ENCODE peak calls at places on chromosome 2, in eight cellular contexts. One of them, this sample, is unnamed.

GRCh38 chr2:238785528-238785860 is 62.4 kb upstream of the TWIST2 start:
- DNase-seq in HL-60: no peak
- DNase-seq in ascending aorta: no peak
- DNase-seq in endothelial cell of umbilical vein: no peak
- DNase-seq in AG04450: no peak
- DNase-seq in H9: no peak
- DNase-seq in glutamatergic neuron: no peak
- DNase-seq in fibroblast of pulmonary artery: no peak
- DNase-seq in this sample: no peak

GRCh38 chr2:28944535-28944934 is 36.6 kb upstream of the TOGARAM2 start:
- DNase-seq in HL-60: no peak
- DNase-seq in ascending aorta: no peak
- DNase-seq in endothelial cell of umbilical vein: no peak
- DNase-seq in AG04450: no peak
- DNase-seq in H9: no peak
- DNase-seq in glutamatergic neuron: no peak
- DNase-seq in fibroblast of pulmonary artery: no peak
- DNase-seq in this sample: no peak

GRCh38 chr2:189555243-189555642 is 25.3 kb downstream of the SLC40A1 start:
- DNase-seq in HL-60: no peak
- DNase-seq in ascending aorta: no peak
- DNase-seq in endothelial cell of umbilical vein: no peak
- DNase-seq in AG04450: no peak
- DNase-seq in H9: no peak
- DNase-seq in glutamatergic neuron: no peak
- DNase-seq in fibroblast of pulmonary artery: peak; percentile 31
- DNase-seq in this sample: no peak

GRCh38 chr2:173963323-173963816 is 1.8 kb downstream of the SP3 start:
- DNase-seq in HL-60: peak; percentile 64
- DNase-seq in ascending aorta: no peak
- DNase-seq in endothelial cell of umbilical vein: peak; percentile 72
- DNase-seq in AG04450: no peak
- DNase-seq in H9: no peak
- DNase-seq in glutamatergic neuron: no peak
- DNase-seq in fibroblast of pulmonary artery: peak; percentile 83
- DNase-seq in this sample: peak; percentile 52

GRCh38 chr2:137287934-137288639 is 522.7 kb downstream of the THSD7B start:
- DNase-seq in HL-60: no peak
- DNase-seq in ascending aorta: no peak
- DNase-seq in endothelial cell of umbilical vein: no peak
- DNase-seq in AG04450: no peak
- DNase-seq in H9: no peak
- DNase-seq in glutamatergic neuron: no peak
- DNase-seq in fibroblast of pulmonary artery: no peak
- DNase-seq in this sample: no peak

GRCh38 chr2:66960161-66960560 is 437.0 kb upstream of the ETAA1 start:
- DNase-seq in HL-60: no peak
- DNase-seq in ascending aorta: no peak
- DNase-seq in endothelial cell of umbilical vein: no peak
- DNase-seq in AG04450: no peak
- DNase-seq in H9: peak; percentile 29
- DNase-seq in glutamatergic neuron: no peak
- DNase-seq in fibroblast of pulmonary artery: no peak
- DNase-seq in this sample: no peak

GRCh38 chr2:25078171-25079049 is 36.5 kb downstream of the EFR3B start:
- DNase-seq in HL-60: no peak
- DNase-seq in ascending aorta: no peak
- DNase-seq in endothelial cell of umbilical vein: peak; percentile 88
- DNase-seq in AG04450: peak; percentile 72
- DNase-seq in H9: no peak
- DNase-seq in glutamatergic neuron: no peak
- DNase-seq in fibroblast of pulmonary artery: peak; percentile 50
- DNase-seq in this sample: no peak

GRCh38 chr2:20540587-20541304 is 93.9 kb downstream of the RHOB start:
- DNase-seq in HL-60: no peak
- DNase-seq in ascending aorta: no peak
- DNase-seq in endothelial cell of umbilical vein: no peak
- DNase-seq in AG04450: no peak
- DNase-seq in H9: no peak
- DNase-seq in glutamatergic neuron: no peak
- DNase-seq in fibroblast of pulmonary artery: no peak
- DNase-seq in this sample: no peak

GRCh38 chr2:197189770-197190434 is 120.7 kb downstream of the ANKRD44 start:
- DNase-seq in HL-60: no peak
- DNase-seq in ascending aorta: no peak
- DNase-seq in endothelial cell of umbilical vein: no peak
- DNase-seq in AG04450: no peak
- DNase-seq in H9: no peak
- DNase-seq in glutamatergic neuron: no peak
- DNase-seq in fibroblast of pulmonary artery: no peak
- DNase-seq in this sample: no peak

GRCh38 chr2:52084760-52085159 is 1052.8 kb upstream of the NRXN1 start:
- DNase-seq in HL-60: no peak
- DNase-seq in ascending aorta: no peak
- DNase-seq in endothelial cell of umbilical vein: no peak
- DNase-seq in AG04450: no peak
- DNase-seq in H9: no peak
- DNase-seq in glutamatergic neuron: no peak
- DNase-seq in fibroblast of pulmonary artery: no peak
- DNase-seq in this sample: no peak

GRCh38 chr2:238509903-238510302 is 83.2 kb downstream of the ASB1 start:
- DNase-seq in HL-60: no peak
- DNase-seq in ascending aorta: no peak
- DNase-seq in endothelial cell of umbilical vein: no peak
- DNase-seq in AG04450: no peak
- DNase-seq in H9: no peak
- DNase-seq in glutamatergic neuron: no peak
- DNase-seq in fibroblast of pulmonary artery: no peak
- DNase-seq in this sample: no peak

GRCh38 chr2:118128826-118129225 is 40.6 kb downstream of the INSIG2 start:
- DNase-seq in HL-60: no peak
- DNase-seq in ascending aorta: no peak
- DNase-seq in endothelial cell of umbilical vein: no peak
- DNase-seq in AG04450: no peak
- DNase-seq in H9: no peak
- DNase-seq in glutamatergic neuron: no peak
- DNase-seq in fibroblast of pulmonary artery: no peak
- DNase-seq in this sample: no peak

GRCh38 chr2:53087282-53087882 is 680.2 kb upstream of the CHAC2 start:
- DNase-seq in HL-60: no peak
- DNase-seq in ascending aorta: no peak
- DNase-seq in endothelial cell of umbilical vein: peak; percentile 49
- DNase-seq in AG04450: no peak
- DNase-seq in H9: no peak
- DNase-seq in glutamatergic neuron: no peak
- DNase-seq in fibroblast of pulmonary artery: peak; percentile 58
- DNase-seq in this sample: no peak

GRCh38 chr2:145186303-145186702 is 666.4 kb upstream of the ZEB2 start:
- DNase-seq in HL-60: no peak
- DNase-seq in ascending aorta: no peak
- DNase-seq in endothelial cell of umbilical vein: no peak
- DNase-seq in AG04450: no peak
- DNase-seq in H9: peak; percentile 52
- DNase-seq in glutamatergic neuron: peak; percentile 21
- DNase-seq in fibroblast of pulmonary artery: no peak
- DNase-seq in this sample: no peak

GRCh38 chr2:235283246-235283645 is 210.6 kb upstream of the AGAP1 start:
- DNase-seq in HL-60: no peak
- DNase-seq in ascending aorta: no peak
- DNase-seq in endothelial cell of umbilical vein: no peak
- DNase-seq in AG04450: no peak
- DNase-seq in H9: no peak
- DNase-seq in glutamatergic neuron: no peak
- DNase-seq in fibroblast of pulmonary artery: no peak
- DNase-seq in this sample: no peak

GRCh38 chr2:189657867-189658266 is 3.4 kb upstream of the ASNSD1 start:
- DNase-seq in HL-60: peak; percentile 70
- DNase-seq in ascending aorta: no peak
- DNase-seq in endothelial cell of umbilical vein: no peak
- DNase-seq in AG04450: no peak
- DNase-seq in H9: no peak
- DNase-seq in glutamatergic neuron: no peak
- DNase-seq in fibroblast of pulmonary artery: peak; percentile 94
- DNase-seq in this sample: no peak

GRCh38 chr2:162220438-162220837 is 22.8 kb downstream of the FAP start:
- DNase-seq in HL-60: no peak
- DNase-seq in ascending aorta: no peak
- DNase-seq in endothelial cell of umbilical vein: no peak
- DNase-seq in AG04450: no peak
- DNase-seq in H9: no peak
- DNase-seq in glutamatergic neuron: no peak
- DNase-seq in fibroblast of pulmonary artery: no peak
- DNase-seq in this sample: no peak

GRCh38 chr2:61179701-61180639 is 18.0 kb downstream of the C2orf74 start:
- DNase-seq in HL-60: no peak
- DNase-seq in ascending aorta: peak; percentile 86
- DNase-seq in endothelial cell of umbilical vein: peak; percentile 51
- DNase-seq in AG04450: no peak
- DNase-seq in H9: no peak
- DNase-seq in glutamatergic neuron: no peak
- DNase-seq in fibroblast of pulmonary artery: peak; percentile 87
- DNase-seq in this sample: no peak

GRCh38 chr2:86017901-86018896 is 87.5 kb downstream of the POLR1A start:
- DNase-seq in HL-60: no peak
- DNase-seq in ascending aorta: peak; percentile 76
- DNase-seq in endothelial cell of umbilical vein: peak; percentile 66
- DNase-seq in AG04450: no peak
- DNase-seq in H9: no peak
- DNase-seq in glutamatergic neuron: no peak
- DNase-seq in fibroblast of pulmonary artery: no peak
- DNase-seq in this sample: peak; percentile 40

GRCh38 chr2:170261566-170261965 is 83.6 kb downstream of the MYO3B start:
- DNase-seq in HL-60: no peak
- DNase-seq in ascending aorta: no peak
- DNase-seq in endothelial cell of umbilical vein: no peak
- DNase-seq in AG04450: no peak
- DNase-seq in H9: no peak
- DNase-seq in glutamatergic neuron: no peak
- DNase-seq in fibroblast of pulmonary artery: no peak
- DNase-seq in this sample: no peak
- TF ChIP-seq CTCF in HL-60: no peak
- TF ChIP-seq CTCF in ascending aorta: no peak
- TF ChIP-seq CTCF in endothelial cell of umbilical vein: no peak
- TF ChIP-seq CTCF in AG04450: no peak
- TF ChIP-seq CTCF in H9: no peak
- TF ChIP-seq CTCF in glutamatergic neuron: no peak
- TF ChIP-seq CTCF in fibroblast of pulmonary artery: no peak
- TF ChIP-seq CTCF in this sample: no peak

GRCh38 chr2:40448476-40449079 is 3.3 kb downstream of the SLC8A1 start:
- DNase-seq in HL-60: peak; percentile 47
- DNase-seq in ascending aorta: no peak
- DNase-seq in endothelial cell of umbilical vein: peak; percentile 42
- DNase-seq in AG04450: no peak
- DNase-seq in H9: peak; percentile 41
- DNase-seq in glutamatergic neuron: no peak
- DNase-seq in fibroblast of pulmonary artery: peak; percentile 48
- DNase-seq in this sample: no peak
- TF ChIP-seq CTCF in HL-60: peak; percentile 68
- TF ChIP-seq CTCF in ascending aorta: peak; percentile 14
- TF ChIP-seq CTCF in endothelial cell of umbilical vein: peak; percentile 59
- TF ChIP-seq CTCF in AG04450: peak; percentile 67
- TF ChIP-seq CTCF in H9: peak; percentile 74
- TF ChIP-seq CTCF in glutamatergic neuron: peak; percentile 54
- TF ChIP-seq CTCF in fibroblast of pulmonary artery: peak; percentile 70
- TF ChIP-seq CTCF in this sample: peak; percentile 66

GRCh38 chr2:75607988-75608683 is 38.4 kb upstream of the MRPL19 start:
- DNase-seq in HL-60: no peak
- DNase-seq in ascending aorta: no peak
- DNase-seq in endothelial cell of umbilical vein: peak; percentile 19
- DNase-seq in AG04450: no peak
- DNase-seq in H9: peak; percentile 41
- DNase-seq in glutamatergic neuron: no peak
- DNase-seq in fibroblast of pulmonary artery: no peak
- DNase-seq in this sample: no peak

GRCh38 chr2:75608684-75609333 is 37.8 kb upstream of the MRPL19 start:
- DNase-seq in HL-60: peak; percentile 11
- DNase-seq in ascending aorta: no peak
- DNase-seq in endothelial cell of umbilical vein: peak; percentile 60
- DNase-seq in AG04450: no peak
- DNase-seq in H9: peak; percentile 84
- DNase-seq in glutamatergic neuron: peak; percentile 72
- DNase-seq in fibroblast of pulmonary artery: peak; percentile 54
- DNase-seq in this sample: no peak

GRCh38 chr2:75610671-75611070 is 35.9 kb upstream of the MRPL19 start:
- DNase-seq in HL-60: no peak
- DNase-seq in ascending aorta: no peak
- DNase-seq in endothelial cell of umbilical vein: no peak
- DNase-seq in AG04450: no peak
- DNase-seq in H9: no peak
- DNase-seq in glutamatergic neuron: no peak
- DNase-seq in fibroblast of pulmonary artery: no peak
- DNase-seq in this sample: no peak

GRCh38 chr2:75609937-75610508 is 36.6 kb upstream of the MRPL19 start:
- DNase-seq in HL-60: no peak
- DNase-seq in ascending aorta: no peak
- DNase-seq in endothelial cell of umbilical vein: no peak
- DNase-seq in AG04450: no peak
- DNase-seq in H9: no peak
- DNase-seq in glutamatergic neuron: no peak
- DNase-seq in fibroblast of pulmonary artery: no peak
- DNase-seq in this sample: no peak

DNA sequence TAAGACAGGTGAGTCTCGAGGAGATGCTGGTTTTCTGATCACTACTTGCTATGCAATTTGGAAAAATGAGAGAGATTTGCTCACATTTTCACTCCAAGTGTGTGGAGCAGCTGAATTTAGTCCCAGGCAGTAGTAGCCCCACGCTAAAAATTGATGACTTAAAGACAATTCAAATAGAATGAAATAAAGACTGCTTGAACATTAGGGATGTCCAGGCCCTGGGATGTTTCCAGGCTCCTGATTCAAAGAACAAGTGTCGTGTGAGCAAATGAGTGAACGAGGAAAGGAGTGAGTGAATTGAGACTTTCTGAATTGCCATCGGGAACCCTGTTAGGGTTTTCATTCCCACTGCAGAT is 37.3 kb upstream of the MRPL19 start:
- DNase-seq in HL-60: no peak
- DNase-seq in ascending aorta: no peak
- DNase-seq in endothelial cell of umbilical vein: no peak
- DNase-seq in AG04450: no peak
- DNase-seq in H9: no peak
- DNase-seq in glutamatergic neuron: no peak
- DNase-seq in fibroblast of pulmonary artery: no peak
- DNase-seq in this sample: no peak
- TF ChIP-seq CTCF in HL-60: no peak
- TF ChIP-seq CTCF in ascending aorta: no peak
- TF ChIP-seq CTCF in endothelial cell of umbilical vein: no peak
- TF ChIP-seq CTCF in AG04450: no peak
- TF ChIP-seq CTCF in H9: no peak
- TF ChIP-seq CTCF in glutamatergic neuron: no peak
- TF ChIP-seq CTCF in fibroblast of pulmonary artery: no peak
- TF ChIP-seq CTCF in this sample: peak; percentile 67

GRCh38 chr2:201116959-201117734 is 1.2 kb downstream of the CFLAR start:
- DNase-seq in HL-60: peak; percentile 72
- DNase-seq in ascending aorta: peak; percentile 89
- DNase-seq in endothelial cell of umbilical vein: peak; percentile 94
- DNase-seq in AG04450: peak; percentile 50
- DNase-seq in H9: no peak
- DNase-seq in glutamatergic neuron: peak; percentile 34
- DNase-seq in fibroblast of pulmonary artery: peak; percentile 93
- DNase-seq in this sample: no peak
- TF ChIP-seq CTCF in HL-60: no peak
- TF ChIP-seq CTCF in ascending aorta: peak; percentile 30
- TF ChIP-seq CTCF in endothelial cell of umbilical vein: peak; percentile 41
- TF ChIP-seq CTCF in AG04450: peak; percentile 55
- TF ChIP-seq CTCF in H9: peak; percentile 27
- TF ChIP-seq CTCF in glutamatergic neuron: no peak
- TF ChIP-seq CTCF in fibroblast of pulmonary artery: peak; percentile 43
- TF ChIP-seq CTCF in this sample: peak; percentile 36

GRCh38 chr2:128797937-128798336 is 479.3 kb upstream of the HS6ST1 start:
- DNase-seq in HL-60: no peak
- DNase-seq in ascending aorta: no peak
- DNase-seq in endothelial cell of umbilical vein: no peak
- DNase-seq in AG04450: no peak
- DNase-seq in H9: peak; percentile 7
- DNase-seq in glutamatergic neuron: no peak
- DNase-seq in fibroblast of pulmonary artery: no peak
- DNase-seq in this sample: no peak
- TF ChIP-seq CTCF in HL-60: no peak
- TF ChIP-seq CTCF in ascending aorta: no peak
- TF ChIP-seq CTCF in endothelial cell of umbilical vein: no peak
- TF ChIP-seq CTCF in AG04450: no peak
- TF ChIP-seq CTCF in H9: no peak
- TF ChIP-seq CTCF in glutamatergic neuron: no peak
- TF ChIP-seq CTCF in fibroblast of pulmonary artery: no peak
- TF ChIP-seq CTCF in this sample: no peak

This sample was measured in CD14-positive monocyte.